ENCODE peak calls at places on chromosomes 3 and 15, in four cellular contexts. J is CD8-positive, alpha-beta memory T cell; Z is pancreas; R is thoracic aorta. F is an unnamed sample.
A peak's percentile ranks its signal among the peaks of the same experiment; 100 is the strongest.

GRCh38 chr3:43296565-43296964 is 10.2 kb downstream of the SNRK start:
- DNase-seq in J (peak; percentile 46), Z (no peak), R (no peak), F (no peak)

GRCh38 chr3:64229903-64230302 is 4.6 kb upstream of the PRICKLE2 start:
- DNase-seq in J (no peak), Z (no peak), R (no peak), F (no peak)

GRCh38 chr3:132898131-132898530 is 140.1 kb upstream of the TMEM108 start:
- DNase-seq in J (no peak), Z (no peak), R (no peak), F (no peak)

GRCh38 chr15:75228787-75229186 is 27.1 kb downstream of the C15orf39 start:
- DNase-seq in J (no peak), Z (no peak), R (no peak), F (peak; percentile 50)

GRCh38 chr3:172512363-172512762 is 10.9 kb downstream of the TNFSF10 start:
- DNase-seq in J (peak; percentile 44), Z (no peak), R (peak; percentile 10), F (peak; percentile 93)

GRCh38 chr3:73028803-73029202 is 32.2 kb downstream of the PPP4R2 start:
- DNase-seq in J (no peak), Z (no peak), R (no peak), F (no peak)

GRCh38 chr3:46102780-46103130 is 75.5 kb upstream of the XCR1 start:
- DNase-seq in J (no peak), Z (no peak), R (no peak), F (no peak)

GRCh38 chr3:88219138-88219792 is 69.5 kb downstream of the C3orf38 start:
- DNase-seq in J (no peak), Z (peak; percentile 23), R (no peak), F (peak; percentile 41)

GRCh38 chr3:187694801-187695200 is 7.6 kb downstream of the RTP2 start:
- DNase-seq in J (no peak), Z (no peak), R (no peak), F (no peak)

GRCh38 chr3:128413003-128413370 is 53.7 kb downstream of the DNAJB8 start:
- DNase-seq in J (no peak), Z (peak; percentile 28), R (no peak), F (no peak)

GRCh38 chr3:14336414-14337285 is 65.8 kb upstream of the SLC6A6 start:
- DNase-seq in J (no peak), Z (peak; percentile 82), R (no peak), F (no peak)

GRCh38 chr3:113981803-113982202 is 34.0 kb downstream of the ZDHHC23 start:
- DNase-seq in J (no peak), Z (no peak), R (no peak), F (no peak)

GRCh38 chr3:113979916-113980315 is 32.1 kb downstream of the ZDHHC23 start:
- DNase-seq in J (no peak), Z (no peak), R (no peak), F (no peak)

GRCh38 chr3:113983544-113983943 is 35.7 kb downstream of the ZDHHC23 start:
- DNase-seq in J (no peak), Z (no peak), R (no peak), F (no peak)

DNA sequence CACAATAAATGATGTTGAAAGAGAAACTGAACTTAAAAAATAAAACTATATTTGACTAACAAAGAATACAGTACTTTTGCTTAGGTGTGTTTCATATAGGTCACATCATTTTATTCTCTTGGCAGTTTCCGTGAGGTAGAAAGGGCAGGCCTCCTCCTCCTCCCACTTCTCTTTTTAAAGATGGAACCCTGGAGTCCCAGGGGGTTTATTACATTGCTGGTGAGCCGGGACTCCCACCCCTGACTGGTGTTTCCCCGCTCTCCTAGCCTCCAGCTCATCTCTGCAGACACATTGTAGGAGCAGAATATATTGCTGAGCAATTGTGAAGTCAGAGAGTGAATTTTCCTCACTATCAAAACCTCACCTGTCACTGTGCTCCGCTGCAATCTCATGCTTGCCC is 30.0 kb downstream of the ZDHHC23 start:
- DNase-seq in J (no peak), Z (no peak), R (no peak), F (no peak)
- H3K4me3 ChIP-seq in J (no peak overlapping the region), Z (no peak overlapping the region), R (no peak overlapping the region), F (no peak overlapping the region)

GRCh38 chr3:154955907-154956533 is 124.1 kb upstream of the MME start:
- DNase-seq in J (no peak), Z (no peak), R (no peak), F (no peak)

GRCh38 chr3:154954750-154955149 is 125.4 kb upstream of the MME start:
- DNase-seq in J (no peak), Z (no peak), R (no peak), F (no peak)

GRCh38 chr3:154956815-154957214 is 123.3 kb upstream of the MME start:
- DNase-seq in J (no peak), Z (no peak), R (no peak), F (no peak)

GRCh38 chr3:154953538-154953937 is 126.6 kb upstream of the MME start:
- DNase-seq in J (no peak), Z (no peak), R (no peak), F (no peak)

DNA sequence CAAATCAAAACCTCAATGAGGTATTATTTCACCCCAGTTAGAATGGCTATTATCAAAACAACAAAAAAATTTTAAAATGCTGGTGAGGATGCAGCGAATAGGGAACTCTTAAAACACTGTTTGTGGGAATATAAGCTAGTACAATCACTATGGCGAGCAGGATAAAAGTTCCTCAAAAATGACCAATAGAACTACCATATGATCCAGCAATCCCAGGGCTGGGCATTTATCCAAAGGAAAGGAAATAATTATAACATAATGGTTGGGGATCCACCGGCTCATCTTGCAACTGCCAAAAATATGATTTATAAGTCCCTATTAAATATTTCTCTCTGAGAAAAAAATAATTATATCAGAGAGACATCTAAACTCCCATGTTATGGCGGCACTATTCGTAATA is 127.6 kb upstream of the MME start:
- DNase-seq in J (no peak), Z (no peak), R (no peak), F (no peak)
- H3K4me3 ChIP-seq in J (no peak overlapping the region), Z (no peak overlapping the region), R (no peak overlapping the region), F (no peak overlapping the region)

GRCh38 chr3:77815467-77815866 is 775.6 kb downstream of the ROBO2 start:
- DNase-seq in J (no peak), Z (no peak), R (no peak), F (no peak)

GRCh38 chr3:77816470-77816869 is 776.6 kb downstream of the ROBO2 start:
- DNase-seq in J (no peak), Z (no peak), R (no peak), F (no peak)

GRCh38 chr3:77814845-77815244 is 774.9 kb downstream of the ROBO2 start:
- DNase-seq in J (no peak), Z (no peak), R (no peak), F (no peak)
- H3K4me3 ChIP-seq in J (no peak overlapping the region), Z (no peak overlapping the region), R (no peak overlapping the region), F (no peak overlapping the region)

DNA sequence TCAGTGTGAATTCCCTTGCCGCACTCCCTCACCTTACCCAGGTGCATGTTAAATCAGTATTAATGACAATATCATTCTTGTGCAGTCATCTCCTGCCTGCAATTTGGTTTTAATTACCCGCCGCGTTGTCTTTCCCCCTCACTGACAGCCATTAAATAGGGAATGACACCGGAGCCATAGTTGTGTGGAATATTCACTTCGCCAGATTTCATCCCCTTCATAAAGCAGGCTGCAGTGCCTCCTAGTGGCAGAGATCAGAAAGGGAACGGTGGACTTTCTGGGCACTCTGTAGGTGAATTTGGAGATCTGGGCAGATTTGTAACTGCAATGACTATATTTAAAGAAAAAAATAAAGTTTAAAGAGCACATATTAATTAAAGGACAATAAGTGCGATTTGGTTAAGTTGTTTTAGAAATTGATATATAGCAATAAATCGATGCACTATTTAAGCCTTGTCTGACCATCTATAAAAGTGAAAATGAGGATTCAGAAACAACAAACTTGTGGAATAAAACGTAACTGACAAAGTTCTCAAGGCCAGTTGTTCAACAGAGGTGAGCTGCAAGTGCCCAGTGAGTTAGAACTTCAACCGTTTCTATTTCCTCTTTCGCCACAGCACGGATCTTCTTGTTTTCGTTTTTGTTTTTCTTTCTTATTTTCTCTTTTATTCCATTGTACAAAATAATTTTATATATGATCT is 725.1 kb upstream of the ARRDC4 start:
- DNase-seq in J (no peak), Z (peak; percentile 34), R (no peak), F (no peak)
- H3K4me3 ChIP-seq in J (no peak overlapping the region), Z (no peak overlapping the region), R (no peak overlapping the region), F (no peak overlapping the region)

GRCh38 chr3:141383555-141384129 is 15.3 kb downstream of the ZBTB38 start:
- DNase-seq in J (no peak), Z (no peak), R (no peak), F (no peak)
- H3K4me3 ChIP-seq in J (no peak overlapping the region), Z (no peak overlapping the region), R (peak overlapping the region; percentile 46), F (no peak overlapping the region)

DNA sequence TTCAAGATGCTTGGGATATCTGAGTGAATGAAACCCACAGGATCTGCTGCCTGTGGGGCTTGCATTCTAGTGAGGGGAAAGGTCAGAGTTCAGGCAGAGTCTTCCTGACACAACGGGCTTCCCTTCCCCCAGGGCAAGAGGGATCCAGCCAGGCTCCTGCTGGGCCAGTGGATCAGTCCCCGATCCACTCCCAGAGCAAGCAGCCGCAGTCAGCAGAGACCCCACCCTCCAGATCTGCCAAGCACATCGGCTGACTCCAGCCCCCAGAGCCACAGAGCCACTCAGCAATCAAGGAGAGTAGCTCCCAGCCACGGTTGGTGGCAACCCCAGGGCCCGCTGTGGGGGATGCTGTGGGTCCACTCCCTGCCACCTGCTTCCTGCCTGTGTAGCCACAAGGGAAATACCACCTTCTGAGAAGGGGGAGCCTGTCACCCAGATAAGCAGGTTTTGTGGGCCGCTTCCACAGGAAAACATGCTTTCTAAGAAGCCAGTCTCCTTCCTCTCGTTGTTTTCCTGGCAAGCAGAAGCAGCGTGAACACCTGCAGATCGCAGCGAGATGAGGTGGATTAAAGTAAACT is 44.9 kb downstream of the CPN2 start:
- DNase-seq in J (no peak), Z (no peak), R (no peak), F (no peak)
- H3K4me3 ChIP-seq in J (no peak overlapping the region), Z (no peak overlapping the region), R (no peak overlapping the region), F (no peak overlapping the region)

DNA sequence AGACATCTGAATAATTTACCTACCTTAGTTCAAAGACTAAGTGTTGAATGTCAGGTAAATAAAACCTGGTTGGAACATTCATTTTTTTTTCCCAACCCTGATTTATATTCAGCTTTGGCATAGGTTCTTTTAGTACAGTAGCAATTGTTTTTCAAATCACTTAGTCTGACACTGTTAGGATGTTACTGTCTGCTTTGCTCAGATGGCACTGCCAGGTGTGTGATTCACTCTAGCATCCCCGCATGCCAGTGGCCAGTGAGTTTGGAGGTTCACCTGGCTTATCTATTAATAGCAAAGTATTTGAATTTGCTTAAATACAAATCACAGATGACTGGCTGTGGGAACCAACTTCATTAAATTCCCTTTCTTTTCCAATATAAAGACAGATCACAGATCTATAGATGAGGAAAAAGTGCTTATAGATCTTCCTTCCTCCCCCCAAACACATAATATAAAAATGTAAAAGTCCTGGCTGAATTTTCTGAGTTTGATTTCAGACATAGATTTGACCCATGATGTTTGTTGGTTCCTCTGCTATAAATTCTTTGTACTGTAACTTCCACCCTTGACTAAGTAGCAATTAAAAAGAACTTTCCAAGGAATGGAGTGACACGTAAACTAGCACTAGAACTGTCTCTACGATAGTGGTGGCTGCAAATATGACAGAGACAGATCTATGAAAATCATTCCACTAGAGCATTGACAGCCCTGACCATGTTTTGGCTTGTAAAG is 3.9 kb downstream of the THBS1 start:
- DNase-seq in J (no peak), Z (no peak), R (no peak), F (no peak)
- H3K4me3 ChIP-seq in J (no peak overlapping the region), Z (no peak overlapping the region), R (no peak overlapping the region), F (no peak overlapping the region)